ENCODE peak calls at places on chromosomes 6 and 20, in eight cellular contexts. G, O, N, Z, U, M, K and R are unnamed samples.

GRCh38 chr6:163729127-163729872 is 314.8 kb downstream of the QKI start:
- DNase-seq in G (no peak), O (no peak), N (no peak), Z (no peak), U (no peak), M (no peak), K (no peak), R (no peak)

GRCh38 chr6:94859924-94860323 is 717.4 kb upstream of the MANEA start:
- DNase-seq in G (no peak), O (no peak), N (no peak), Z (no peak), U (no peak), M (no peak), K (no peak), R (no peak)

GRCh38 chr6:156175971-156176421 is 601.2 kb upstream of the ARID1B start:
- DNase-seq in G (no peak), O (no peak), N (no peak), Z (peak; percentile 2), U (no peak), M (peak; percentile 51), K (no peak), R (no peak)

GRCh38 chr20:3162080-3162611 is 2.5 kb upstream of the FASTKD5 start:
- DNase-seq in G (no peak), O (no peak), N (no peak), Z (no peak), U (no peak), M (no peak), K (no peak), R (no peak)

GRCh38 chr20:38725959-38726848 is 1.9 kb downstream of the SLC32A1 start:
- DNase-seq in G (peak; percentile 23), O (no peak), N (no peak), Z (peak; percentile 84), U (no peak), M (peak; percentile 90), K (peak; percentile 77), R (no peak)

GRCh38 chr6:114342826-114343781 is at the start of gene HS3ST5:
- DNase-seq in G (no peak), O (no peak), N (no peak), Z (peak; percentile 17), U (no peak), M (peak; percentile 90), K (peak; percentile 63), R (peak; percentile 52)

GRCh38 chr6:166330612-166331011 is 11.7 kb downstream of the SFT2D1 start:
- DNase-seq in G (no peak), O (peak; percentile 45), N (no peak), Z (peak; percentile 12), U (no peak), M (peak; percentile 89), K (peak; percentile 36), R (no peak)

GRCh38 chr20:21564127-21564773 is 50.4 kb upstream of the NKX2-2 start:
- DNase-seq in G (no peak), O (no peak), N (no peak), Z (no peak), U (no peak), M (no peak), K (no peak), R (no peak)

GRCh38 chr6:41581381-41581991 is 35.3 kb downstream of the FOXP4 start:
- DNase-seq in G (no peak), O (peak; percentile 93), N (no peak), Z (peak; percentile 82), U (no peak), M (peak; percentile 89), K (no peak), R (no peak)

GRCh38 chr20:5654557-5654956 is 95.6 kb upstream of the SHLD1 start:
- DNase-seq in G (no peak), O (peak; percentile 92), N (no peak), Z (peak; percentile 95), U (no peak), M (no peak), K (no peak), R (no peak)

GRCh38 chr6:125584468-125584939 is 164.9 kb upstream of the HEY2 start:
- DNase-seq in G (no peak), O (peak; percentile 81), N (no peak), Z (no peak), U (no peak), M (no peak), K (peak; percentile 29), R (no peak)

GRCh38 chr6:4774715-4775590 is 1.3 kb upstream of the CDYL start:
- DNase-seq in G (peak; percentile 10), O (no peak), N (no peak), Z (no peak), U (peak; percentile 7), M (no peak), K (peak; percentile 20), R (peak; percentile 75)

GRCh38 chr6:101509556-101509955 is 116.0 kb downstream of the GRIK2 start:
- DNase-seq in G (no peak), O (no peak), N (no peak), Z (no peak), U (no peak), M (no peak), K (no peak), R (no peak)

GRCh38 chr20:50587291-50587961 is 77.2 kb downstream of the PTPN1 start:
- DNase-seq in G (no peak), O (no peak), N (no peak), Z (no peak), U (no peak), M (no peak), K (no peak), R (peak; percentile 61)

GRCh38 chr6:44138717-44139350 is 11.5 kb downstream of the TMEM63B start:
- DNase-seq in G (no peak), O (no peak), N (no peak), Z (no peak), U (no peak), M (no peak), K (no peak), R (no peak)

GRCh38 chr6:51959744-51960383 is 127.5 kb downstream of the PKHD1 start:
- DNase-seq in G (no peak), O (peak; percentile 63), N (no peak), Z (peak; percentile 18), U (no peak), M (peak; percentile 85), K (peak; percentile 85), R (peak; percentile 80)

GRCh38 chr6:112035446-112035845 is 18.5 kb upstream of the CCN6 start:
- DNase-seq in G (no peak), O (no peak), N (no peak), Z (no peak), U (no peak), M (no peak), K (no peak), R (no peak)

GRCh38 chr6:111566873-111567517 is 38.7 kb downstream of the TRAF3IP2 start:
- DNase-seq in G (no peak), O (no peak), N (no peak), Z (no peak), U (no peak), M (peak; percentile 67), K (no peak), R (no peak)